ENCODE peak calls at places on chromosome 1, in six cellular contexts. Q is K562, H is IMR-90, R is neuronal stem cell, E is A549, A is fibroblast of lung. U is an unnamed sample.

GRCh38 chr1:7470904-7471638 is 300.0 kb upstream of the VAMP3 start:
- DNase-seq in Q (no peak), H (peak), R (no peak), E (peak), A (peak), U (peak)

GRCh38 chr1:204087181-204087892 is 14.4 kb downstream of the SOX13 start:
- DNase-seq in Q (no peak), H (no peak), R (no peak), E (no peak), A (no peak), U (peak)

GRCh38 chr1:97906567-97907228 is 14.1 kb downstream of the DPYD start:
- DNase-seq in Q (no peak), H (peak), R (no peak), E (peak), A (peak), U (peak)

GRCh38 chr1:16015960-16016901 is 1.6 kb downstream of the HSPB7 start:
- DNase-seq in Q (no peak), H (no peak), R (no peak), E (no peak), A (no peak), U (peak)

GRCh38 chr1:200971955-200972711 is 51.4 kb downstream of the KIF21B start:
- DNase-seq in Q (peak), H (peak), R (peak), E (peak), A (peak), U (peak)

GRCh38 chr1:32392358-32392757 is 1.9 kb downstream of the BSDC1 start:
- DNase-seq in Q (no peak), H (no peak), R (no peak), E (no peak), A (no peak), U (no peak)

GRCh38 chr1:45306905-45307304 is 19.8 kb upstream of the HPDL start:
- DNase-seq in Q (no peak), H (no peak), R (no peak), E (no peak), A (no peak), U (no peak)

GRCh38 chr1:247077768-247078314 is 770 bp downstream of the ZNF670 start:
- DNase-seq in Q (peak), H (peak), R (no peak), E (no peak), A (peak), U (peak)

GRCh38 chr1:235442788-235443429 is 61.3 kb downstream of the B3GALNT2 start:
- DNase-seq in Q (peak), H (peak), R (no peak), E (peak), A (peak), U (peak)

GRCh38 chr1:7299329-7299799 is 471.7 kb upstream of the VAMP3 start:
- DNase-seq in Q (no peak), H (peak), R (no peak), E (peak), A (peak), U (peak)

GRCh38 chr1:48498096-48498791 is 26.2 kb upstream of the SPATA6 start:
- DNase-seq in Q (peak), H (peak), R (peak), E (peak), A (peak), U (peak)

GRCh38 chr1:208183977-208184901 is 59.9 kb downstream of the PLXNA2 start:
- DNase-seq in Q (peak), H (peak), R (no peak), E (peak), A (peak), U (peak)

GRCh38 chr1:2633936-2634491 is 1.2 kb upstream of the MMEL1 start:
- DNase-seq in Q (no peak), H (no peak), R (no peak), E (no peak), A (no peak), U (no peak)

GRCh38 chr1:91555821-91556531 is 55.3 kb downstream of the CDC7 start:
- DNase-seq in Q (peak), H (peak), R (no peak), E (peak), A (peak), U (peak)

GRCh38 chr1:174358786-174359453 is 88.8 kb upstream of the GPR52 start:
- DNase-seq in Q (peak), H (no peak), R (no peak), E (no peak), A (no peak), U (no peak)

GRCh38 chr1:3319874-3320245 is 134.6 kb upstream of the ARHGEF16 start:
- DNase-seq in Q (peak), H (peak), R (peak), E (peak), A (peak), U (peak)

GRCh38 chr1:158179301-158180041 is 1.2 kb upstream of the CD1D start:
- DNase-seq in Q (no peak), H (no peak), R (no peak), E (no peak), A (no peak), U (no peak)

GRCh38 chr1:30409476-30410152 is 313.8 kb downstream of the MATN1 start:
- DNase-seq in Q (no peak), H (no peak), R (no peak), E (no peak), A (no peak), U (peak)

GRCh38 chr1:238465449-238465848 is 574.7 kb upstream of the ZP4 start:
- DNase-seq in Q (no peak), H (peak), R (no peak), E (no peak), A (no peak), U (peak)

GRCh38 chr1:117366982-117367768 is at the start of gene MAN1A2:
- DNase-seq in Q (peak), H (peak), R (peak), E (peak), A (peak), U (peak)

GRCh38 chr1:81233591-81233990 is 567.1 kb upstream of the ADGRL2 start:
- DNase-seq in Q (no peak), H (no peak), R (no peak), E (no peak), A (no peak), U (no peak)

GRCh38 chr1:43691871-43692815 is 15.2 kb upstream of the ST3GAL3 start:
- DNase-seq in Q (no peak), H (no peak), R (no peak), E (no peak), A (no peak), U (no peak)

GRCh38 chr1:48093147-48093546 is 96.0 kb upstream of the TRABD2B start:
- DNase-seq in Q (no peak), H (no peak), R (no peak), E (no peak), A (no peak), U (no peak)

GRCh38 chr1:29397981-29398380 is 161.7 kb downstream of the PTPRU start:
- DNase-seq in Q (no peak), H (no peak), R (no peak), E (no peak), A (no peak), U (no peak)

DNA sequence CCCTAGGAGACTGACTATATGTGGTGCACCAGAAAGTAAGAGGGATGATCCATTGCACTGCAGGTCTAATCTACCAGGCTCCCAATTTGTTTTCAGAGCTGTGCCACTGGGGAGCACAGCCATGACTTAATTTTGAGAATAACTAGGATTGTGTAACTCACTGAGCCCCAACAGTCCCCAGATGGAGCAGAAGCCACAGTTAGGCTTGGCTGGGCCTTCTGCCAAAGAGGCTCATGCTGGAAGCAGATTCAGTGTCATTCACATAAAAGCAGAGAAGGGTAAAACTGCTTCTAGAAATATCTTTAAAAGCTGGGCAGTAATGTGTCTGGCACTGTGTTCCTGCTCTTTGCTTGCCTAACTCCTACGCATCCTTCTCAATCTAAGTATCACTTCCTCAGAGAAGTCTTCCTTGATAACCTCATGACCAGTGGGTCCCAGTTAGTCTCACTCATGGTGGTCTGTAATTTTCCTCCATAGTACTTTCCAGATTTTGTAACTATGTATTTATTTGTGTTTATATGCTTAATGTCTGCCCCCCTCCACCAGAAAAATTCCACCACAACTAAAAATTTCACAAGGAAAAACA is 20.3 kb downstream of the STK40 start:
- DNase-seq in Q (no peak), H (peak), R (no peak), E (no peak), A (peak), U (peak)
- H3K4me2 ChIP-seq in Q (no peak), H (no peak), R (no peak), E (no peak), A (no peak), U (peak)

GRCh38 chr1:226444901-226445300 is 37.0 kb upstream of the PARP1 start:
- DNase-seq in Q (no peak), H (no peak), R (no peak), E (no peak), A (no peak), U (no peak)
- H3K4me2 ChIP-seq in Q (no peak), H (no peak), R (no peak), E (no peak), A (no peak), U (no peak)

GRCh38 chr1:10806966-10807365 is 10.5 kb upstream of the CASZ1 start:
- DNase-seq in Q (no peak), H (no peak), R (no peak), E (no peak), A (no peak), U (no peak)

GRCh38 chr1:10812387-10812915 is 16.0 kb upstream of the CASZ1 start:
- DNase-seq in Q (no peak), H (no peak), R (no peak), E (no peak), A (no peak), U (no peak)

GRCh38 chr1:10802948-10803715 is 6.7 kb upstream of the CASZ1 start:
- DNase-seq in Q (no peak), H (no peak), R (no peak), E (no peak), A (no peak), U (no peak)

GRCh38 chr1:10803971-10804820 is 7.8 kb upstream of the CASZ1 start:
- DNase-seq in Q (no peak), H (no peak), R (no peak), E (no peak), A (no peak), U (no peak)

DNA sequence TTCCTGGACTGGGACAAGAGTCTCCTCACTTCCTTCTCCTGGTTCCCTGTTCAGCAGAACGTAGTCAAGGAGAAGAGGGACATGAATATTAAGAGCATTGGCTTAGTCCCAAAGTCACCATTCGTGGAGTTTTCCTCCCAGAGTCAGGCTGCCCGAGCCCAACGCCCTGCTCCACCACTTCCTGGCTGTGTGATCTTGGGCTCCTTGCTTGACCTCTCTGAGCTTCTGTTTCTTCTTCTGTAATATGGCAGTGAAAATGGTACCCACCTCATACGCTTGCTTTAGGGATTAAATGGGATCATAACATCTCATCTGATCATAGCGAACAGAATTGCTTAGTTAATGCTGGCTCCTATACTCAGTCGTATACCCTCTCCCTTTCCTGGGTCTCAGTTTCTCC is 12.0 kb upstream of the CASZ1 start:
- DNase-seq in Q (no peak), H (no peak), R (no peak), E (no peak), A (no peak), U (no peak)
- H3K4me2 ChIP-seq in Q (no peak), H (no peak), R (no peak), E (no peak), A (no peak), U (no peak)

GRCh38 chr1:248822148-248823032 is 3.3 kb downstream of the SH3BP5L start:
- DNase-seq in Q (no peak), H (no peak), R (no peak), E (no peak), A (no peak), U (no peak)
- H3K4me2 ChIP-seq in Q (no peak), H (peak), R (no peak), E (peak), A (peak), U (peak)

U was measured in GM23248.